ENCODE peak calls at places on chromosome 17, in seven cellular contexts. One of them, this sample, is unnamed.

GRCh38 chr17:50904522-50905459 is 38.6 kb upstream of the TOB1 start:
- DNase-seq in GM04504: no peak
- DNase-seq in OCI-LY7: peak
- DNase-seq in activated gamma-delta T cell treated with anti-CD3 and anti-CD28 coated beads, Interleukin-2, amount 50 U/mL, for 16 hours: no peak
- DNase-seq in A549: no peak
- DNase-seq in activated CD4-positive, CD25-positive, alpha-beta regulatory T cell treated with anti-CD3 and anti-CD28 coated beads, Interleukin-2, amount 50 U/mL, for 16 hours: no peak
- DNase-seq in NCI-H1694: peak
- DNase-seq in this sample: no peak

GRCh38 chr17:40915721-40916256 is 21.7 kb downstream of the KRT23 start:
- DNase-seq in GM04504: peak
- DNase-seq in OCI-LY7: no peak
- DNase-seq in activated gamma-delta T cell treated with anti-CD3 and anti-CD28 coated beads, Interleukin-2, amount 50 U/mL, for 16 hours: no peak
- DNase-seq in A549: peak
- DNase-seq in activated CD4-positive, CD25-positive, alpha-beta regulatory T cell treated with anti-CD3 and anti-CD28 coated beads, Interleukin-2, amount 50 U/mL, for 16 hours: no peak
- DNase-seq in NCI-H1694: no peak
- DNase-seq in this sample: no peak

GRCh38 chr17:42647778-42648177 is 11.3 kb upstream of the TUBG2 start:
- DNase-seq in GM04504: no peak
- DNase-seq in OCI-LY7: peak
- DNase-seq in activated gamma-delta T cell treated with anti-CD3 and anti-CD28 coated beads, Interleukin-2, amount 50 U/mL, for 16 hours: no peak
- DNase-seq in A549: no peak
- DNase-seq in activated CD4-positive, CD25-positive, alpha-beta regulatory T cell treated with anti-CD3 and anti-CD28 coated beads, Interleukin-2, amount 50 U/mL, for 16 hours: no peak
- DNase-seq in NCI-H1694: no peak
- DNase-seq in this sample: no peak

GRCh38 chr17:29037739-29038465 is 5.0 kb upstream of the PIPOX start:
- DNase-seq in GM04504: no peak
- DNase-seq in OCI-LY7: no peak
- DNase-seq in activated gamma-delta T cell treated with anti-CD3 and anti-CD28 coated beads, Interleukin-2, amount 50 U/mL, for 16 hours: no peak
- DNase-seq in A549: no peak
- DNase-seq in activated CD4-positive, CD25-positive, alpha-beta regulatory T cell treated with anti-CD3 and anti-CD28 coated beads, Interleukin-2, amount 50 U/mL, for 16 hours: no peak
- DNase-seq in NCI-H1694: peak
- DNase-seq in this sample: no peak

GRCh38 chr17:76077582-76078110 is 1.3 kb upstream of the ZACN start:
- DNase-seq in GM04504: no peak
- DNase-seq in OCI-LY7: peak
- DNase-seq in activated gamma-delta T cell treated with anti-CD3 and anti-CD28 coated beads, Interleukin-2, amount 50 U/mL, for 16 hours: no peak
- DNase-seq in A549: no peak
- DNase-seq in activated CD4-positive, CD25-positive, alpha-beta regulatory T cell treated with anti-CD3 and anti-CD28 coated beads, Interleukin-2, amount 50 U/mL, for 16 hours: no peak
- DNase-seq in NCI-H1694: no peak
- DNase-seq in this sample: no peak

GRCh38 chr17:1714488-1714979 is 4.4 kb upstream of the TLCD2 start:
- DNase-seq in GM04504: peak
- DNase-seq in OCI-LY7: no peak
- DNase-seq in activated gamma-delta T cell treated with anti-CD3 and anti-CD28 coated beads, Interleukin-2, amount 50 U/mL, for 16 hours: no peak
- DNase-seq in A549: peak
- DNase-seq in activated CD4-positive, CD25-positive, alpha-beta regulatory T cell treated with anti-CD3 and anti-CD28 coated beads, Interleukin-2, amount 50 U/mL, for 16 hours: no peak
- DNase-seq in NCI-H1694: peak
- DNase-seq in this sample: no peak

GRCh38 chr17:28030386-28030785 is 12.1 kb upstream of the NLK start:
- DNase-seq in GM04504: no peak
- DNase-seq in OCI-LY7: no peak
- DNase-seq in activated gamma-delta T cell treated with anti-CD3 and anti-CD28 coated beads, Interleukin-2, amount 50 U/mL, for 16 hours: no peak
- DNase-seq in A549: no peak
- DNase-seq in activated CD4-positive, CD25-positive, alpha-beta regulatory T cell treated with anti-CD3 and anti-CD28 coated beads, Interleukin-2, amount 50 U/mL, for 16 hours: no peak
- DNase-seq in NCI-H1694: no peak
- DNase-seq in this sample: no peak

GRCh38 chr17:41452276-41452675 is 11.5 kb upstream of the KRT38 start:
- DNase-seq in GM04504: no peak
- DNase-seq in OCI-LY7: no peak
- DNase-seq in activated gamma-delta T cell treated with anti-CD3 and anti-CD28 coated beads, Interleukin-2, amount 50 U/mL, for 16 hours: no peak
- DNase-seq in A549: no peak
- DNase-seq in activated CD4-positive, CD25-positive, alpha-beta regulatory T cell treated with anti-CD3 and anti-CD28 coated beads, Interleukin-2, amount 50 U/mL, for 16 hours: no peak
- DNase-seq in NCI-H1694: no peak
- DNase-seq in this sample: no peak

GRCh38 chr17:53628011-53628410 is 194.7 kb upstream of the KIF2B start:
- DNase-seq in GM04504: no peak
- DNase-seq in OCI-LY7: no peak
- DNase-seq in activated gamma-delta T cell treated with anti-CD3 and anti-CD28 coated beads, Interleukin-2, amount 50 U/mL, for 16 hours: no peak
- DNase-seq in A549: no peak
- DNase-seq in activated CD4-positive, CD25-positive, alpha-beta regulatory T cell treated with anti-CD3 and anti-CD28 coated beads, Interleukin-2, amount 50 U/mL, for 16 hours: no peak
- DNase-seq in NCI-H1694: no peak
- DNase-seq in this sample: no peak

GRCh38 chr17:67245073-67245693 is at the start of gene HELZ:
- DNase-seq in GM04504: peak
- DNase-seq in OCI-LY7: peak
- DNase-seq in activated gamma-delta T cell treated with anti-CD3 and anti-CD28 coated beads, Interleukin-2, amount 50 U/mL, for 16 hours: peak
- DNase-seq in A549: peak
- DNase-seq in activated CD4-positive, CD25-positive, alpha-beta regulatory T cell treated with anti-CD3 and anti-CD28 coated beads, Interleukin-2, amount 50 U/mL, for 16 hours: peak
- DNase-seq in NCI-H1694: peak
- DNase-seq in this sample: peak

GRCh38 chr17:2020721-2021120 is 4.4 kb downstream of the RTN4RL1 start:
- DNase-seq in GM04504: no peak
- DNase-seq in OCI-LY7: no peak
- DNase-seq in activated gamma-delta T cell treated with anti-CD3 and anti-CD28 coated beads, Interleukin-2, amount 50 U/mL, for 16 hours: no peak
- DNase-seq in A549: no peak
- DNase-seq in activated CD4-positive, CD25-positive, alpha-beta regulatory T cell treated with anti-CD3 and anti-CD28 coated beads, Interleukin-2, amount 50 U/mL, for 16 hours: no peak
- DNase-seq in NCI-H1694: no peak
- DNase-seq in this sample: no peak

GRCh38 chr17:63405741-63406261 is 40.3 kb downstream of the CYB561 start:
- DNase-seq in GM04504: peak
- DNase-seq in OCI-LY7: peak
- DNase-seq in activated gamma-delta T cell treated with anti-CD3 and anti-CD28 coated beads, Interleukin-2, amount 50 U/mL, for 16 hours: no peak
- DNase-seq in A549: peak
- DNase-seq in activated CD4-positive, CD25-positive, alpha-beta regulatory T cell treated with anti-CD3 and anti-CD28 coated beads, Interleukin-2, amount 50 U/mL, for 16 hours: no peak
- DNase-seq in NCI-H1694: peak
- DNase-seq in this sample: peak

GRCh38 chr17:1942666-1943431 is 82.3 kb downstream of the RTN4RL1 start:
- DNase-seq in GM04504: no peak
- DNase-seq in OCI-LY7: no peak
- DNase-seq in activated gamma-delta T cell treated with anti-CD3 and anti-CD28 coated beads, Interleukin-2, amount 50 U/mL, for 16 hours: no peak
- DNase-seq in A549: no peak
- DNase-seq in activated CD4-positive, CD25-positive, alpha-beta regulatory T cell treated with anti-CD3 and anti-CD28 coated beads, Interleukin-2, amount 50 U/mL, for 16 hours: no peak
- DNase-seq in NCI-H1694: no peak
- DNase-seq in this sample: no peak

GRCh38 chr17:17424552-17424951 is 52.2 kb upstream of the MED9 start:
- DNase-seq in GM04504: no peak
- DNase-seq in OCI-LY7: peak
- DNase-seq in activated gamma-delta T cell treated with anti-CD3 and anti-CD28 coated beads, Interleukin-2, amount 50 U/mL, for 16 hours: no peak
- DNase-seq in A549: no peak
- DNase-seq in activated CD4-positive, CD25-positive, alpha-beta regulatory T cell treated with anti-CD3 and anti-CD28 coated beads, Interleukin-2, amount 50 U/mL, for 16 hours: no peak
- DNase-seq in NCI-H1694: no peak
- DNase-seq in this sample: no peak

GRCh38 chr17:42121066-42121769 is at the start of gene KAT2A:
- DNase-seq in GM04504: peak
- DNase-seq in OCI-LY7: peak
- DNase-seq in activated gamma-delta T cell treated with anti-CD3 and anti-CD28 coated beads, Interleukin-2, amount 50 U/mL, for 16 hours: peak
- DNase-seq in A549: peak
- DNase-seq in activated CD4-positive, CD25-positive, alpha-beta regulatory T cell treated with anti-CD3 and anti-CD28 coated beads, Interleukin-2, amount 50 U/mL, for 16 hours: peak
- DNase-seq in NCI-H1694: peak
- DNase-seq in this sample: peak

GRCh38 chr17:82019905-82020873 is 2.5 kb downstream of the CENPX start:
- DNase-seq in GM04504: no peak
- DNase-seq in OCI-LY7: peak
- DNase-seq in activated gamma-delta T cell treated with anti-CD3 and anti-CD28 coated beads, Interleukin-2, amount 50 U/mL, for 16 hours: peak
- DNase-seq in A549: peak
- DNase-seq in activated CD4-positive, CD25-positive, alpha-beta regulatory T cell treated with anti-CD3 and anti-CD28 coated beads, Interleukin-2, amount 50 U/mL, for 16 hours: no peak
- DNase-seq in NCI-H1694: peak
- DNase-seq in this sample: no peak

GRCh38 chr17:82963104-82963950 is 116.1 kb upstream of the METRNL start:
- DNase-seq in GM04504: peak
- DNase-seq in OCI-LY7: peak
- DNase-seq in activated gamma-delta T cell treated with anti-CD3 and anti-CD28 coated beads, Interleukin-2, amount 50 U/mL, for 16 hours: peak
- DNase-seq in A549: peak
- DNase-seq in activated CD4-positive, CD25-positive, alpha-beta regulatory T cell treated with anti-CD3 and anti-CD28 coated beads, Interleukin-2, amount 50 U/mL, for 16 hours: no peak
- DNase-seq in NCI-H1694: no peak
- DNase-seq in this sample: peak

GRCh38 chr17:49523706-49524472 is 28.8 kb downstream of the NGFR start:
- DNase-seq in GM04504: no peak
- DNase-seq in OCI-LY7: no peak
- DNase-seq in activated gamma-delta T cell treated with anti-CD3 and anti-CD28 coated beads, Interleukin-2, amount 50 U/mL, for 16 hours: peak
- DNase-seq in A549: no peak
- DNase-seq in activated CD4-positive, CD25-positive, alpha-beta regulatory T cell treated with anti-CD3 and anti-CD28 coated beads, Interleukin-2, amount 50 U/mL, for 16 hours: no peak
- DNase-seq in NCI-H1694: peak
- DNase-seq in this sample: no peak

GRCh38 chr17:47801176-47801765 is 20.3 kb downstream of the OSBPL7 start:
- DNase-seq in GM04504: no peak
- DNase-seq in OCI-LY7: no peak
- DNase-seq in activated gamma-delta T cell treated with anti-CD3 and anti-CD28 coated beads, Interleukin-2, amount 50 U/mL, for 16 hours: no peak
- DNase-seq in A549: no peak
- DNase-seq in activated CD4-positive, CD25-positive, alpha-beta regulatory T cell treated with anti-CD3 and anti-CD28 coated beads, Interleukin-2, amount 50 U/mL, for 16 hours: no peak
- DNase-seq in NCI-H1694: no peak
- DNase-seq in this sample: no peak

GRCh38 chr17:11608396-11608795 is 10.1 kb downstream of the DNAH9 start:
- DNase-seq in GM04504: no peak
- DNase-seq in OCI-LY7: no peak
- DNase-seq in activated gamma-delta T cell treated with anti-CD3 and anti-CD28 coated beads, Interleukin-2, amount 50 U/mL, for 16 hours: no peak
- DNase-seq in A549: peak
- DNase-seq in activated CD4-positive, CD25-positive, alpha-beta regulatory T cell treated with anti-CD3 and anti-CD28 coated beads, Interleukin-2, amount 50 U/mL, for 16 hours: no peak
- DNase-seq in NCI-H1694: no peak
- DNase-seq in this sample: no peak

GRCh38 chr17:72515291-72516065 is 394.7 kb downstream of the SOX9 start:
- DNase-seq in GM04504: no peak
- DNase-seq in OCI-LY7: no peak
- DNase-seq in activated gamma-delta T cell treated with anti-CD3 and anti-CD28 coated beads, Interleukin-2, amount 50 U/mL, for 16 hours: no peak
- DNase-seq in A549: no peak
- DNase-seq in activated CD4-positive, CD25-positive, alpha-beta regulatory T cell treated with anti-CD3 and anti-CD28 coated beads, Interleukin-2, amount 50 U/mL, for 16 hours: no peak
- DNase-seq in NCI-H1694: peak
- DNase-seq in this sample: no peak

GRCh38 chr17:67294451-67295199 is 49.6 kb upstream of the HELZ start:
- DNase-seq in GM04504: no peak
- DNase-seq in OCI-LY7: no peak
- DNase-seq in activated gamma-delta T cell treated with anti-CD3 and anti-CD28 coated beads, Interleukin-2, amount 50 U/mL, for 16 hours: no peak
- DNase-seq in A549: no peak
- DNase-seq in activated CD4-positive, CD25-positive, alpha-beta regulatory T cell treated with anti-CD3 and anti-CD28 coated beads, Interleukin-2, amount 50 U/mL, for 16 hours: no peak
- DNase-seq in NCI-H1694: no peak
- DNase-seq in this sample: no peak

GRCh38 chr17:19708431-19709175 is 7.8 kb downstream of the SLC47A2 start:
- DNase-seq in GM04504: no peak
- DNase-seq in OCI-LY7: no peak
- DNase-seq in activated gamma-delta T cell treated with anti-CD3 and anti-CD28 coated beads, Interleukin-2, amount 50 U/mL, for 16 hours: no peak
- DNase-seq in A549: no peak
- DNase-seq in activated CD4-positive, CD25-positive, alpha-beta regulatory T cell treated with anti-CD3 and anti-CD28 coated beads, Interleukin-2, amount 50 U/mL, for 16 hours: no peak
- DNase-seq in NCI-H1694: no peak
- DNase-seq in this sample: no peak

GRCh38 chr17:80991645-80992076 is at the start of gene CHMP6:
- DNase-seq in GM04504: peak
- DNase-seq in OCI-LY7: peak
- DNase-seq in activated gamma-delta T cell treated with anti-CD3 and anti-CD28 coated beads, Interleukin-2, amount 50 U/mL, for 16 hours: peak
- DNase-seq in A549: peak
- DNase-seq in activated CD4-positive, CD25-positive, alpha-beta regulatory T cell treated with anti-CD3 and anti-CD28 coated beads, Interleukin-2, amount 50 U/mL, for 16 hours: peak
- DNase-seq in NCI-H1694: no peak
- DNase-seq in this sample: peak

GRCh38 chr17:57551321-57552079 is 193.6 kb downstream of the CCDC182 start:
- DNase-seq in GM04504: no peak
- DNase-seq in OCI-LY7: peak
- DNase-seq in activated gamma-delta T cell treated with anti-CD3 and anti-CD28 coated beads, Interleukin-2, amount 50 U/mL, for 16 hours: no peak
- DNase-seq in A549: no peak
- DNase-seq in activated CD4-positive, CD25-positive, alpha-beta regulatory T cell treated with anti-CD3 and anti-CD28 coated beads, Interleukin-2, amount 50 U/mL, for 16 hours: peak
- DNase-seq in NCI-H1694: no peak
- DNase-seq in this sample: peak

GRCh38 chr17:28276011-28276410 is 43.0 kb upstream of the TMEM97 start:
- DNase-seq in GM04504: no peak
- DNase-seq in OCI-LY7: no peak
- DNase-seq in activated gamma-delta T cell treated with anti-CD3 and anti-CD28 coated beads, Interleukin-2, amount 50 U/mL, for 16 hours: no peak
- DNase-seq in A549: no peak
- DNase-seq in activated CD4-positive, CD25-positive, alpha-beta regulatory T cell treated with anti-CD3 and anti-CD28 coated beads, Interleukin-2, amount 50 U/mL, for 16 hours: no peak
- DNase-seq in NCI-H1694: no peak
- DNase-seq in this sample: no peak

GRCh38 chr17:74833501-74834361 is 26.0 kb downstream of the GRIN2C start:
- DNase-seq in GM04504: peak
- DNase-seq in OCI-LY7: peak
- DNase-seq in activated gamma-delta T cell treated with anti-CD3 and anti-CD28 coated beads, Interleukin-2, amount 50 U/mL, for 16 hours: no peak
- DNase-seq in A549: no peak
- DNase-seq in activated CD4-positive, CD25-positive, alpha-beta regulatory T cell treated with anti-CD3 and anti-CD28 coated beads, Interleukin-2, amount 50 U/mL, for 16 hours: no peak
- DNase-seq in NCI-H1694: peak
- DNase-seq in this sample: peak

GRCh38 chr17:76556759-76557367 is 17.0 kb downstream of the PRCD start:
- DNase-seq in GM04504: no peak
- DNase-seq in OCI-LY7: no peak
- DNase-seq in activated gamma-delta T cell treated with anti-CD3 and anti-CD28 coated beads, Interleukin-2, amount 50 U/mL, for 16 hours: no peak
- DNase-seq in A549: peak
- DNase-seq in activated CD4-positive, CD25-positive, alpha-beta regulatory T cell treated with anti-CD3 and anti-CD28 coated beads, Interleukin-2, amount 50 U/mL, for 16 hours: no peak
- DNase-seq in NCI-H1694: no peak
- DNase-seq in this sample: no peak

GRCh38 chr17:8015236-8015956 is 13.0 kb downstream of the GUCY2D start:
- DNase-seq in GM04504: no peak
- DNase-seq in OCI-LY7: no peak
- DNase-seq in activated gamma-delta T cell treated with anti-CD3 and anti-CD28 coated beads, Interleukin-2, amount 50 U/mL, for 16 hours: no peak
- DNase-seq in A549: no peak
- DNase-seq in activated CD4-positive, CD25-positive, alpha-beta regulatory T cell treated with anti-CD3 and anti-CD28 coated beads, Interleukin-2, amount 50 U/mL, for 16 hours: no peak
- DNase-seq in NCI-H1694: no peak
- DNase-seq in this sample: no peak

GRCh38 chr17:33949100-33949499 is 306.0 kb upstream of the CCL2 start:
- DNase-seq in GM04504: no peak
- DNase-seq in OCI-LY7: no peak
- DNase-seq in activated gamma-delta T cell treated with anti-CD3 and anti-CD28 coated beads, Interleukin-2, amount 50 U/mL, for 16 hours: no peak
- DNase-seq in A549: peak
- DNase-seq in activated CD4-positive, CD25-positive, alpha-beta regulatory T cell treated with anti-CD3 and anti-CD28 coated beads, Interleukin-2, amount 50 U/mL, for 16 hours: no peak
- DNase-seq in NCI-H1694: no peak
- DNase-seq in this sample: no peak

GRCh38 chr17:28033972-28034714 is 8.3 kb upstream of the NLK start:
- DNase-seq in GM04504: peak
- DNase-seq in OCI-LY7: no peak
- DNase-seq in activated gamma-delta T cell treated with anti-CD3 and anti-CD28 coated beads, Interleukin-2, amount 50 U/mL, for 16 hours: no peak
- DNase-seq in A549: peak
- DNase-seq in activated CD4-positive, CD25-positive, alpha-beta regulatory T cell treated with anti-CD3 and anti-CD28 coated beads, Interleukin-2, amount 50 U/mL, for 16 hours: no peak
- DNase-seq in NCI-H1694: no peak
- DNase-seq in this sample: no peak